ENCODE peak calls at places on chromosomes 4 and X, in eight cellular contexts. S, H, N, A, M, O, R and E are unnamed samples. For H3K9me3, the result is how much of the 10 kb centered on the place peaks cover.

GRCh38 chr4:175705407-175705806 is 106.7 kb downstream of the GPM6A start:
- DNase-seq in N (peak), R (peak), S (peak), M (no peak), A (no peak), H (no peak), O (peak), E (no peak)

GRCh38 chr4:40553995-40554394 is 75.7 kb downstream of the RBM47 start:
- DNase-seq in H (no peak), A (no peak), S (no peak), O (peak), N (no peak), M (no peak), R (no peak), E (no peak)

GRCh38 chr4:135994360-135994759 is 1537.9 kb downstream of the PCDH18 start:
- DNase-seq in H (no peak), A (no peak), N (no peak), S (no peak), M (no peak), R (no peak), O (no peak), E (no peak)

GRCh38 chrX:134990475-134991473 is at the start of gene SMIM10:
- DNase-seq in S (peak), N (no peak), A (peak), R (peak), O (peak), M (peak), H (peak), E (no peak)

GRCh38 chr4:137203601-137204000 is 328.7 kb downstream of the PCDH18 start:
- DNase-seq in H (no peak), O (peak), A (no peak), S (peak), N (no peak), M (no peak), R (no peak), E (no peak)

GRCh38 chrX:41909068-41909467 is 14.3 kb downstream of the CASK start:
- DNase-seq in M (no peak), A (no peak), H (no peak), O (no peak), S (no peak), R (no peak), N (no peak), E (no peak)

GRCh38 chr4:152849350-152849749 is 69.6 kb downstream of the ARFIP1 start:
- DNase-seq in A (no peak), S (no peak), O (no peak), N (no peak), R (no peak), M (no peak), H (no peak), E (no peak)

GRCh38 chrX:6448003-6448402 is 86.9 kb downstream of the VCX3A start:
- DNase-seq in R (no peak), O (no peak), S (no peak), N (no peak), A (no peak), M (no peak), H (peak), E (no peak)

GRCh38 chr4:1819284-1819683 is 26.2 kb downstream of the FGFR3 start:
- DNase-seq in M (no peak), H (peak), R (no peak), N (no peak), O (no peak), S (no peak), A (no peak), E (no peak)

GRCh38 chrX:56219702-56220101 is 12.5 kb upstream of the KLF8 start:
- DNase-seq in S (peak), M (no peak), N (no peak), H (no peak), R (no peak), O (peak), A (no peak), E (no peak)

GRCh38 chrX:82320554-82320953 is 1118.7 kb downstream of the SH3BGRL start:
- DNase-seq in H (no peak), M (no peak), S (no peak), N (no peak), O (no peak), A (no peak), R (no peak), E (no peak)

GRCh38 chr4:150305995-150306394 is 227.8 kb downstream of the DCLK2 start:
- DNase-seq in A (no peak), O (peak), S (peak), R (no peak), N (no peak), H (no peak), M (no peak), E (no peak)

GRCh38 chr4:143348233-143349077 is 11.8 kb downstream of the GAB1 start:
- DNase-seq in M (no peak), O (no peak), A (no peak), N (no peak), S (no peak), R (no peak), H (no peak), E (no peak)

GRCh38 chr4:498328-498919 is 532 bp downstream of the ZNF721 start:
- DNase-seq in S (peak), R (no peak), N (no peak), H (no peak), A (no peak), O (no peak), M (no peak), E (no peak)

GRCh38 chr4:25913056-25913850 is 767 bp upstream of the SMIM20 start:
- DNase-seq in M (peak), S (no peak), O (no peak), N (no peak), R (no peak), A (peak), H (peak), E (no peak)

GRCh38 chr4:13481569-13481968 is 2.6 kb downstream of the RAB28 start:
- DNase-seq in O (peak), R (no peak), M (no peak), S (peak), H (no peak), N (no peak), A (no peak), E (no peak)

GRCh38 chrX:129006491-129006890 is 516.8 kb downstream of the SMARCA1 start:
- DNase-seq in S (no peak), O (no peak), A (no peak), R (no peak), M (no peak), H (no peak), N (no peak), E (no peak)

GRCh38 chr4:143336828-143337599 is at the start of gene GAB1:
- DNase-seq in N (peak), O (peak), M (peak), H (peak), R (peak), A (peak), S (peak), E (no peak)

GRCh38 chr4:99300934-99301333 is 10.1 kb upstream of the ADH1A start:
- DNase-seq in O (peak), A (peak), H (peak), R (no peak), S (peak), N (no peak), M (peak), E (no peak)

GRCh38 chr4:83503974-83504373 is 19.1 kb upstream of the ABRAXAS1 start:
- DNase-seq in O (no peak), M (no peak), A (no peak), S (no peak), H (no peak), N (no peak), R (no peak), E (no peak)

GRCh38 chrX:2707334-2707760 is 16.3 kb downstream of the CD99 start:
- DNase-seq in R (peak), A (no peak), M (no peak), N (peak), H (peak), O (peak), S (peak), E (no peak)

GRCh38 chr4:70000713-70001112 is 4.9 kb downstream of the STATH start:
- DNase-seq in N (no peak), H (no peak), O (no peak), A (no peak), M (no peak), S (no peak), R (no peak), E (no peak)

GRCh38 chr4:4387531-4388311 is 819 bp downstream of the NSG1 start:
- DNase-seq in H (no peak), O (peak), R (peak), M (no peak), A (no peak), N (no peak), S (peak), E (no peak)

GRCh38 chr4:24010573-24010972 is 120.7 kb upstream of the PPARGC1A start:
- DNase-seq in S (no peak), M (no peak), H (no peak), O (no peak), A (no peak), R (no peak), N (no peak), E (no peak)

GRCh38 chrX:129979207-129979920 is 3.1 kb upstream of the BCORL1 start:
- DNase-seq in S (no peak), M (no peak), O (no peak), N (no peak), A (peak), H (no peak), R (peak), E (no peak)

GRCh38 chrX:41192880-41193279 is 107.6 kb downstream of the USP9X start:
- DNase-seq in A (no peak), S (no peak), H (no peak), O (no peak), N (no peak), M (no peak), R (no peak), E (no peak)

GRCh38 chrX:112642349-112642748 is 37.4 kb downstream of the LHFPL1 start:
- DNase-seq in H (peak), M (no peak), R (peak), O (peak), S (peak), N (peak), A (no peak), E (no peak)

GRCh38 chr4:20809796-20810195 is 109.5 kb downstream of the PACRGL start:
- DNase-seq in N (peak), S (no peak), A (no peak), H (no peak), M (peak), O (no peak), R (peak), E (peak)

GRCh38 chrX:126799059-126799458 is 20.5 kb upstream of the PRR32 start:
- DNase-seq in O (no peak), S (no peak), R (no peak), A (no peak), N (no peak), M (no peak), H (no peak), E (no peak)

DNA sequence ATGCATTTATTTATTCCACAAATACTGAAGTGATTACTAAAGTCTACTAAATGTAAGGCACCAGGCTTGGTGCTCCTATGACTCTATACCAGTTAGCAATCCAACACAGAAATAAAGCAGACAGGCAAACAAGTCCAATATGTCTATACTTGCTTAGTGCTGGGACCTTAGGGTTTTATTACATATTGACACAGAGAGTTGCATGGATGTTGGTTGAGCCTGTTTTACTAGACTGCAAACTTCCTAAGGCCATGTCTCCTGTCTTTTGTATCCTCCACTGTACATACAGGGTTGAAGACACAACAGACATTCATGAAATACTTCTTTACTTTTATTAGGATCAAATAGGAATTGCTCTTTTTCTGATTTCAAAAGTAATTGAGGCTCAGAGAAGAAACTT is 69.0 kb downstream of the LNX1 start:
- DNase-seq in S (no peak), M (no peak), O (no peak), R (no peak), H (no peak), A (no peak), N (no peak), E (no peak)
- H3K9me3 ChIP-seq in S (under half), M (under half), O (under half), R (under half), H (under half), A (under half), N (under half), E (under half)

GRCh38 chrX:155778844-155779553 is 102.1 kb upstream of the VAMP7 start:
- DNase-seq in H (no peak), M (no peak), O (no peak), A (no peak), S (no peak), N (no peak), R (no peak), E (no peak)
- H3K9me3 ChIP-seq in H (under half), M (under half), O (under half), A (under half), S (under half), N (under half), R (under half), E (under half)

GRCh38 chrX:45198301-45198700 is 2.4 kb downstream of the DIPK2B start:
- DNase-seq in O (peak), A (no peak), N (no peak), S (no peak), H (no peak), M (no peak), R (no peak), E (no peak)

GRCh38 chrX:45200741-45201234 is at the start of gene DIPK2B:
- DNase-seq in M (no peak), A (no peak), R (no peak), O (no peak), H (no peak), N (no peak), S (no peak), E (no peak)

GRCh38 chrX:45198706-45199105 is 2.0 kb downstream of the DIPK2B start:
- DNase-seq in S (no peak), O (no peak), N (no peak), R (no peak), A (no peak), H (no peak), M (no peak), E (no peak)

GRCh38 chrX:45191820-45192409 is 8.8 kb downstream of the DIPK2B start:
- DNase-seq in M (no peak), O (peak), N (no peak), R (no peak), H (no peak), S (no peak), A (no peak), E (no peak)

DNA sequence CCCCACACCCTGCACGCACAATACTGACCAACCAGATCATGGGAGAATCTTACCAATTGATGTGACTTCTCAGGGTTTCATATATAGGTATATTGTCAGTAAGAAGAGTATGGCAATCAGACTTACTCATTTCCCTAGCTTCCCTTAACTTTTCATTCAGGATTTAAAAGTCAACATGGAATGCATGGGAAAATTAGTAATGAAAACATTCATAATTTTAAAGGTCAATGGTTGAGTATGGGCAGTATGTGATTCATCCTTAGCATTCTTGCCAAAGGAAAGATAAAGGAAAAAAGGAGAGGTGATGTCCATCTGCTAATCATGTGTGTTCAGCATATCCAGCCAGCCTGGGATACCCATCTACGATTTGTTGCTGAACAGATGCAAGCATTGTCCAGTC is 4.0 kb downstream of the DIPK2B start:
- DNase-seq in H (no peak), N (no peak), R (no peak), A (no peak), S (peak), M (no peak), O (no peak), E (no peak)
- H3K9me3 ChIP-seq in H (under half), N (under half), R (under half), A (under half), S (under half), M (under half), O (under half), E (under half)

GRCh38 chrX:437636-438390 is 51.1 kb upstream of the PPP2R3B start:
- DNase-seq in N (no peak), H (no peak), M (peak), R (peak), A (no peak), O (no peak), S (no peak), E (no peak)
- H3K9me3 ChIP-seq in N (under half), H (under half), M (under half), R (under half), A (under half), O (under half), S (under half), E (under half)

DNA sequence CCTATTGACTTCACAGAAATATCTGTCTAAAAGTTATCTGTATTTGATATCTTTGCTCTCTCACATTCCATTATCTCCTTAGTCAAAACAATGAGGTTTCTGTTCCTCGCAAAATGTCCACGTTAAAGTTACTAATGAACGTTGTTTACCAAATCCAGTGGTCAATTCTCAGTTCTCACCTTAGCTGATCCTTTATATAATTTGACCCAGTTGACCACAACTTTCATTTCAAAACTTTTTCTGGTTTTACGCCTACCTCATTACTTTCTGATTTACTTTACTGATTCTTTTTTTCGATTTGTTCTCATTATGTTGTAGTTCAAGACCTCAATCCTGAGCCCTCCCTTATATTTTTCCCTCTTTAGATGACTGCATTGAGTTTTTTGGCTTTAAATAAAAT is 186.6 kb downstream of the IL1RAPL1 start:
- DNase-seq in H (no peak), N (no peak), R (no peak), S (no peak), A (no peak), M (no peak), O (no peak), E (no peak)
- H3K9me3 ChIP-seq in H (under half), N (under half), R (under half), S (under half), A (under half), M (under half), O (under half), E (under half)

DNA sequence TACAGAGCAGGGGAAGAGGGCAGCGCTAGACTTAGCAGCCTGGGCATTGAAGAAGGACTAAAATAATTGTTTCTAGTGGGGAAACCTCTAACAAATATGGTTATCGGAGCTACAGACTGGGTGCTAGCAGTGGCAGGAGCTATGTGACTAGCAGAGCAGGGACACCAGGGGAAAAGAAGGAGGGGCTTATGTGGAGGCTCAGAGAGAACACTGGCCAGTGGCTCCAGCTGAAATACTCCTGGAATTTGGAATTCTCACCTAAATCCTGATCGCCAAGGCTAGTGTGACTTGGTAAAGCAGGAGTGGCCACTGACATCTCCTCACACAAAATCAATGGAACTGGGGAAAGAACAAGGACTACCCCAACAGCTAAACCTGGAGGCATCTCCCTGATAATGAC is 2.0 kb downstream of the TAPT1 start:
- DNase-seq in S (no peak), M (no peak), H (no peak), O (no peak), N (no peak), A (no peak), R (peak), E (no peak)
- H3K9me3 ChIP-seq in S (under half), M (under half), H (under half), O (under half), N (under half), A (under half), R (under half), E (under half)

DNA sequence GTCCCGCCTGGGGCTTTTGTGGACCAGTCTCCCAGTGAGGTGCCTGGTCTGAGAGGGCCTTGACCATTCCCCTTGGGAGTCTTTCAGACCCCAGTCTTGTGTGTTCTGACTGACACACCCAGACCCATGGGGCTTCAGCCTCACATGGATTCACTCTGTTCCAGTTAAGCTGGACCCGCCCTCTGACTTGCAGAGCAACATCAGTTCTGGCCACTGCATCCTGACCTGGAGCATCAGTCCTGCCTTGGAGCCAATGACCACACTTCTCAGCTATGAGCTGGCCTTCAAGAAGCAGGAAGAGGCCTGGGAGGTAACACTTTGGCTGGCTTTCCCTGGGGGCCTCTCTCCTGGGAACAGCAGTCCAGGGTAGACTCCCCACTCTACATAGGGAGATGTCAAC is 6.8 kb downstream of the IL9R start:
- DNase-seq in S (peak), A (no peak), R (no peak), H (no peak), O (no peak), N (no peak), M (no peak), E (no peak)
- H3K9me3 ChIP-seq in S (under half), A (under half), R (under half), H (under half), O (under half), N (under half), M (under half), E (under half)

GRCh38 chrX:57915680-57916079 is 5.4 kb upstream of the ZXDA start:
- DNase-seq in R (no peak), O (no peak), M (no peak), A (no peak), S (no peak), N (no peak), H (no peak), E (no peak)

GRCh38 chrX:57918750-57919436 is 8.6 kb upstream of the ZXDA start:
- DNase-seq in A (peak), O (peak), M (peak), N (no peak), H (peak), S (peak), R (peak), E (no peak)
- H3K9me3 ChIP-seq in A (under half), O (under half), M (under half), N (under half), H (under half), S (under half), R (under half), E (under half)